ENCODE peak calls at places on chromosome 15, in four cellular contexts. O is A549, U is K562, M is H1. D is an unnamed sample.

GRCh38 chr15:76996526-76997401 is 1.8 kb downstream of the PSTPIP1 start:
- DNase-seq in O (no peak), U (no peak), M (no peak), D (no peak)

GRCh38 chr15:26890988-26891387 is 24.1 kb downstream of the GABRA5 start:
- DNase-seq in O (no peak), U (no peak), M (no peak), D (no peak)

GRCh38 chr15:40088929-40089755 is 19.5 kb downstream of the BMF start:
- DNase-seq in O (no peak), U (peak; percentile 62), M (no peak), D (no peak)

GRCh38 chr15:31824009-31824408 is 206.3 kb upstream of the CHRNA7 start:
- DNase-seq in O (no peak), U (no peak), M (no peak), D (no peak)

GRCh38 chr15:87961851-87962816 is 294.4 kb downstream of the NTRK3 start:
- DNase-seq in O (no peak), U (no peak), M (no peak), D (no peak)

GRCh38 chr15:79858469-79858868 is 38.3 kb downstream of the MTHFS start:
- DNase-seq in O (peak; percentile 18), U (no peak), M (no peak), D (no peak)

GRCh38 chr15:50774450-50774849 is 8.9 kb upstream of the SPPL2A start:
- DNase-seq in O (peak; percentile 49), U (no peak), M (no peak), D (no peak)

GRCh38 chr15:45099549-45100165 is 14.3 kb downstream of the DUOX2 start:
- DNase-seq in O (no peak), U (no peak), M (no peak), D (no peak)

GRCh38 chr15:29638781-29639180 is 183.5 kb downstream of the TJP1 start:
- DNase-seq in O (no peak), U (no peak), M (no peak), D (peak; percentile 24)

GRCh38 chr15:90749754-90750153 is 32.6 kb downstream of the BLM start:
- DNase-seq in O (no peak), U (no peak), M (no peak), D (no peak)

GRCh38 chr15:39287322-39288195 is 293.3 kb upstream of the THBS1 start:
- DNase-seq in O (no peak), U (no peak), M (no peak), D (no peak)

GRCh38 chr15:51114437-51115119 is 19.9 kb upstream of the TNFAIP8L3 start:
- DNase-seq in O (no peak), U (no peak), M (no peak), D (no peak)

GRCh38 chr15:80906159-80906775 is 83.4 kb downstream of the MESD start:
- DNase-seq in O (peak; percentile 26), U (no peak), M (no peak), D (peak; percentile 44)

GRCh38 chr15:84795186-84795585 is 22.0 kb upstream of the ALPK3 start:
- DNase-seq in O (no peak), U (no peak), M (no peak), D (no peak)
- TF ChIP-seq RNF2 in O (no peak), U (no peak), M (no peak), D (no peak)

GRCh38 chr15:83837946-83838571 is 184.1 kb downstream of the ADAMTSL3 start:
- DNase-seq in O (peak; percentile 67), U (no peak), M (peak; percentile 36), D (peak; percentile 5)
- TF ChIP-seq RNF2 in O (no peak), U (no peak), M (no peak), D (no peak)

GRCh38 chr15:99165956-99166689 is 61.2 kb downstream of the SYNM start:
- DNase-seq in O (no peak), U (no peak), M (no peak), D (no peak)

GRCh38 chr15:99164119-99164518 is 59.2 kb downstream of the SYNM start:
- DNase-seq in O (no peak), U (no peak), M (no peak), D (no peak)

GRCh38 chr15:99165020-99165790 is 60.3 kb downstream of the SYNM start:
- DNase-seq in O (no peak), U (no peak), M (no peak), D (no peak)

GRCh38 chr15:99167201-99167600 is 62.3 kb downstream of the SYNM start:
- DNase-seq in O (no peak), U (no peak), M (no peak), D (no peak)

DNA sequence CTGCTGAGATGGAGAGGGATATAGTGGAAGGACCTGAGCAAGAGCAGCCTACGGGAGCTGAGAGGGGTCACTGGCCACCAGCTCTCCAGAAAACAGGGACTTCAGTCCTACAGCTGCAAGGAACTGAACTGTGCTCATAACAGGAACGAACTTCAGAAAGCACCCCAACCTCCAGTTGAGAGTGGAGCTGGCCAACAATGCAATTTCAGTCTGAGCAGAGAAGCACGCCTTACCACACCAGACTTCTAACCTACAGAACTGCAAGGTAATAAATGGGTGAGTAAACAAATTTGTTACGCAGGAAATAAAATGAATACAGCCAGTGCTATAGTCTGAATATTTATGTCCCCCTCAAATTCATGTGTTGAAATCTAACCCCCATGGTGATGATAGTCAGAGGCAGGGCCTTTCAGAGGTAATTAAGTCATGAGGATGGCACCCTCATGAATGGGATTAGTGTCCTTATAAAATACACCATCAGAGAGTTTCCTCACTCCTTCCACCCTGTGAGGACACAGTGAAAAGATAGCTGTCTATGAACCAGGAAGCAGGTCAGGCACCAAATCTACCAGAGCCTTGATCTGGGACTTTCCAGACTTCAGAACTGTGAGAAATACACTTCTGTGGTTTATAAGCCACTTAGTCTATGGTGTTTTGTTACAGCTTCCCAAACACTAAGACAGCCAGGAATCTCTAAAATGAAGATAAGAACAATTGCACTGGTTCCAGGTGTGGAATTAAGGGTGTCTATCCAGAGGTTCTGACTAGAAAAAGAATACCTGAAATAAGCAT is 58.6 kb downstream of the SYNM start:
- DNase-seq in O (no peak), U (no peak), M (no peak), D (no peak)
- TF ChIP-seq RNF2 in O (no peak), U (no peak), M (no peak), D (no peak)

GRCh38 chr15:62570405-62570783 is 405.3 kb upstream of the C2CD4B start:
- DNase-seq in O (no peak), U (no peak), M (no peak), D (no peak)

GRCh38 chr15:62568004-62568403 is 402.9 kb upstream of the C2CD4B start:
- DNase-seq in O (no peak), U (no peak), M (no peak), D (no peak)

GRCh38 chr15:62568702-62569101 is 403.6 kb upstream of the C2CD4B start:
- DNase-seq in O (no peak), U (no peak), M (no peak), D (no peak)

GRCh38 chr15:62571072-62571471 is 406.0 kb upstream of the C2CD4B start:
- DNase-seq in O (no peak), U (no peak), M (no peak), D (no peak)

DNA sequence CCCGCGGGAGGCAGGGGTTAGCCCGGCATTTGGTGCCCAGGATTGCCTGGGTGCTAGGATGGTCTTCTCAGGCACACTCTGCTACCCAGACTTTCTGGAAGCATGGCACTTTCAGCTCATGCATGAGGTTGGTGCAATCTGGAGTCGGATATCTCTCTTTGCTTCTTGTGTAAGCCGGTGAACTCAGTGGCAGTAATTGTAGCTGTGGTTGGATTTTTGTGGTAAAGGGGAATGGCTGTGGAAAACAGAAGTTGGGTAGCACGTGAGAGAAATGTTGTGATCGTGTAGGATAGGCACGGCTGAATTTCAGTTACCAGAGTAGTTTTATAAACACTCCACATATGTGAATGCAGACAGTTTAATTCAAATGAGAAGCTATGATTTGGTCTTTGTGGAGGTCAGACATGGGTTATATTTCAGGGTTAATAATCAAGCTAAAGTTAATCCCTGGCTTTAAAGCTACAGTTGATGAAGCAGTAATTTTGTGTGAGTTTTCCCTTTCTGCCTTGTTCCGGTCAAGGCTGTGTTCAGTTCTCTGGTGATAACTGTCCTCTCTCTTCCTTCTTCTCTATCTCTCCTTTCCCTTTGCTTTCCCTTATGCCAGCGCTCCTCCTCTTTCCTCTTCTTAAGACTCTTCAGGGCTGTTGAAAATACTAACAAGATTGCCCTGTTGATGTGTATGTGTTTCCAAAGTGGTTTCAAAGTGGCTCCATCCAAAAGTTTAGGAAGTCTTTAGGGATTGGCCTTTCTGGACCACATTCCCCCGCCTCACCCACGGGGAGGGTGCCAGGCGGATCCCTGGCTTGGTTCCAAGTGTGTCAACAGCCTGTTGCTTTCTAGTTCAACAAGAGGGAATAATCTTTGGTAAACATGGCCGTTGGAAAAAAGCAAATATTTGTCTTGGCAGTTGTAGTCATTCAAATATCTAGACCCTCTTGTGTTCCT is 404.6 kb upstream of the C2CD4B start:
- DNase-seq in O (peak; percentile 85), U (no peak), M (no peak), D (peak; percentile 97)
- TF ChIP-seq RNF2 in O (no peak), U (no peak), M (no peak), D (peak; percentile 61)

DNA sequence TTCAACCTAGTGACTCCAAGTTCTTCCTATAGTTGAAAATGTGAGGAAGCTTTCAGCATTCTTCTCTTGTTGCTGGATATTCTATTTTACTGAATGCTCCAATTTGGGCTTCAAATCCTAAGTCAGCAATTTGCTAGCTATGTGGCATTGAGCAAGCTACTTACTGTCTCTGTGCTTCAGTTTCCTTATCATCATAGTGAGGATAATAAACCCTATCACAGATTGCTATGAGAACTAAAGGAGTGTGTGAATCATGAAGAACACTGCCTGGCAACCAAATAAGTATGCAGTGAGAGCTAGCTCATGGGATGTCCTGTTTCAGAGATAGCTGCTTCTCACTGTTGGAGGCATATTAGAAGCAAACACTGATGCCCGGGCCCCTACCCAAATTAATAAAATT is 163.8 kb upstream of the CDIN1 start:
- DNase-seq in O (no peak), U (no peak), M (no peak), D (no peak)
- TF ChIP-seq RNF2 in O (no peak), U (no peak), M (no peak), D (no peak)

D was measured in HepG2.